ENCODE peak calls at places on chromosomes 5 and 9, in four cellular contexts. One of them, this sample, is unnamed.

GRCh38 chr5:81768960-81769452 is 18.1 kb upstream of the SSBP2 start:
- DNase-seq in GM12878: no peak
- DNase-seq in endothelial cell of umbilical vein: peak
- DNase-seq in K562: no peak
- DNase-seq in this sample: peak

GRCh38 chr5:1322955-1323802 is 21.7 kb downstream of the CLPTM1L start:
- DNase-seq in GM12878: no peak
- DNase-seq in endothelial cell of umbilical vein: no peak
- DNase-seq in K562: no peak
- DNase-seq in this sample: no peak

GRCh38 chr9:79166005-79166404 is 405.8 kb upstream of the TLE4 start:
- DNase-seq in GM12878: no peak
- DNase-seq in endothelial cell of umbilical vein: no peak
- DNase-seq in K562: no peak
- DNase-seq in this sample: peak

GRCh38 chr5:39500656-39501295 is 76.0 kb upstream of the DAB2 start:
- DNase-seq in GM12878: no peak
- DNase-seq in endothelial cell of umbilical vein: peak
- DNase-seq in K562: no peak
- DNase-seq in this sample: peak

GRCh38 chr5:141882594-141883183 is 4.5 kb upstream of the PCDH1 start:
- DNase-seq in GM12878: no peak
- DNase-seq in endothelial cell of umbilical vein: no peak
- DNase-seq in K562: no peak
- DNase-seq in this sample: no peak

GRCh38 chr9:34863426-34863825 is 94.7 kb upstream of the PHF24 start:
- DNase-seq in GM12878: no peak
- DNase-seq in endothelial cell of umbilical vein: no peak
- DNase-seq in K562: no peak
- DNase-seq in this sample: no peak

GRCh38 chr5:66249920-66250319 is 105.8 kb downstream of the SREK1 start:
- DNase-seq in GM12878: no peak
- DNase-seq in endothelial cell of umbilical vein: no peak
- DNase-seq in K562: no peak
- DNase-seq in this sample: no peak

GRCh38 chr9:90099262-90099982 is 494.6 kb downstream of the GADD45G start:
- DNase-seq in GM12878: no peak
- DNase-seq in endothelial cell of umbilical vein: peak
- DNase-seq in K562: no peak
- DNase-seq in this sample: peak

GRCh38 chr5:77449981-77450380 is 42.1 kb downstream of the WDR41 start:
- DNase-seq in GM12878: no peak
- DNase-seq in endothelial cell of umbilical vein: no peak
- DNase-seq in K562: no peak
- DNase-seq in this sample: peak

GRCh38 chr5:13316191-13316590 is 628.3 kb downstream of the DNAH5 start:
- DNase-seq in GM12878: no peak
- DNase-seq in endothelial cell of umbilical vein: no peak
- DNase-seq in K562: no peak
- DNase-seq in this sample: no peak

GRCh38 chr9:134399435-134400056 is 73.3 kb downstream of the RXRA start:
- DNase-seq in GM12878: no peak
- DNase-seq in endothelial cell of umbilical vein: peak
- DNase-seq in K562: peak
- DNase-seq in this sample: peak

GRCh38 chr5:176770431-176770830 is 39.9 kb upstream of the UNC5A start:
- DNase-seq in GM12878: no peak
- DNase-seq in endothelial cell of umbilical vein: no peak
- DNase-seq in K562: no peak
- DNase-seq in this sample: no peak

GRCh38 chr9:89985078-89985477 is 380.3 kb downstream of the GADD45G start:
- DNase-seq in GM12878: no peak
- DNase-seq in endothelial cell of umbilical vein: no peak
- DNase-seq in K562: no peak
- DNase-seq in this sample: no peak

GRCh38 chr5:157361865-157362465 is 96.0 kb downstream of the CYFIP2 start:
- DNase-seq in GM12878: no peak
- DNase-seq in endothelial cell of umbilical vein: peak
- DNase-seq in K562: peak
- DNase-seq in this sample: peak

GRCh38 chr9:114777841-114778240 is 28.0 kb downstream of the TNFSF15 start:
- DNase-seq in GM12878: no peak
- DNase-seq in endothelial cell of umbilical vein: peak
- DNase-seq in K562: no peak
- DNase-seq in this sample: no peak

GRCh38 chr9:81849631-81850259 is 78.5 kb upstream of the SPATA31D4 start:
- DNase-seq in GM12878: no peak
- DNase-seq in endothelial cell of umbilical vein: peak
- DNase-seq in K562: no peak
- DNase-seq in this sample: no peak

GRCh38 chr9:77417570-77417969 is 230.6 kb downstream of the GNA14 start:
- DNase-seq in GM12878: no peak
- DNase-seq in endothelial cell of umbilical vein: peak
- DNase-seq in K562: no peak
- DNase-seq in this sample: peak

GRCh38 chr9:76873056-76873792 is 32.7 kb downstream of the PRUNE2 start:
- DNase-seq in GM12878: no peak
- DNase-seq in endothelial cell of umbilical vein: no peak
- DNase-seq in K562: no peak
- DNase-seq in this sample: no peak

GRCh38 chr9:89522261-89522978 is 24.5 kb upstream of the SEMA4D start:
- DNase-seq in GM12878: peak
- DNase-seq in endothelial cell of umbilical vein: peak
- DNase-seq in K562: no peak
- DNase-seq in this sample: no peak

GRCh38 chr5:80151890-80152289 is 104.0 kb downstream of the SERINC5 start:
- DNase-seq in GM12878: no peak
- DNase-seq in endothelial cell of umbilical vein: no peak
- DNase-seq in K562: no peak
- DNase-seq in this sample: no peak

GRCh38 chr5:173764321-173765029 is 123.7 kb upstream of the CPEB4 start:
- DNase-seq in GM12878: no peak
- DNase-seq in endothelial cell of umbilical vein: peak
- DNase-seq in K562: peak
- DNase-seq in this sample: peak

GRCh38 chr9:100029246-100029645 is 69.6 kb downstream of the ERP44 start:
- DNase-seq in GM12878: no peak
- DNase-seq in endothelial cell of umbilical vein: no peak
- DNase-seq in K562: no peak
- DNase-seq in this sample: no peak

GRCh38 chr5:982377-983237 is 26.0 kb upstream of the NKD2 start:
- DNase-seq in GM12878: no peak
- DNase-seq in endothelial cell of umbilical vein: no peak
- DNase-seq in K562: peak
- DNase-seq in this sample: no peak

GRCh38 chr5:102826629-102827028 is 71.5 kb downstream of the PAM start:
- DNase-seq in GM12878: no peak
- DNase-seq in endothelial cell of umbilical vein: peak
- DNase-seq in K562: no peak
- DNase-seq in this sample: no peak

GRCh38 chr9:126515873-126516505 is 97.7 kb upstream of the LMX1B start:
- DNase-seq in GM12878: no peak
- DNase-seq in endothelial cell of umbilical vein: no peak
- DNase-seq in K562: no peak
- DNase-seq in this sample: no peak

GRCh38 chr9:92342825-92343488 is 17.2 kb downstream of the CENPP start:
- DNase-seq in GM12878: no peak
- DNase-seq in endothelial cell of umbilical vein: peak
- DNase-seq in K562: no peak
- DNase-seq in this sample: peak

GRCh38 chr9:128891354-128892222 is 9.7 kb downstream of the LRRC8A start:
- DNase-seq in GM12878: no peak
- DNase-seq in endothelial cell of umbilical vein: peak
- DNase-seq in K562: no peak
- DNase-seq in this sample: no peak

GRCh38 chr5:56827043-56827442 is 11.7 kb downstream of the MAP3K1 start:
- DNase-seq in GM12878: no peak
- DNase-seq in endothelial cell of umbilical vein: no peak
- DNase-seq in K562: peak
- DNase-seq in this sample: no peak

GRCh38 chr9:5008206-5008605 is 23.1 kb downstream of the JAK2 start:
- DNase-seq in GM12878: no peak
- DNase-seq in endothelial cell of umbilical vein: no peak
- DNase-seq in K562: no peak
- DNase-seq in this sample: peak

GRCh38 chr5:150413176-150413901 is 629 bp upstream of the CD74 start:
- DNase-seq in GM12878: no peak
- DNase-seq in endothelial cell of umbilical vein: no peak
- DNase-seq in K562: no peak
- DNase-seq in this sample: no peak

GRCh38 chr9:108779506-108779905 is 76.3 kb downstream of the ACTL7B start:
- DNase-seq in GM12878: no peak
- DNase-seq in endothelial cell of umbilical vein: no peak
- DNase-seq in K562: no peak
- DNase-seq in this sample: no peak
- TF ChIP-seq FOS in GM12878: no peak
- TF ChIP-seq FOS in endothelial cell of umbilical vein: no peak
- TF ChIP-seq FOS in K562: no peak
- TF ChIP-seq FOS in this sample: no peak

DNA sequence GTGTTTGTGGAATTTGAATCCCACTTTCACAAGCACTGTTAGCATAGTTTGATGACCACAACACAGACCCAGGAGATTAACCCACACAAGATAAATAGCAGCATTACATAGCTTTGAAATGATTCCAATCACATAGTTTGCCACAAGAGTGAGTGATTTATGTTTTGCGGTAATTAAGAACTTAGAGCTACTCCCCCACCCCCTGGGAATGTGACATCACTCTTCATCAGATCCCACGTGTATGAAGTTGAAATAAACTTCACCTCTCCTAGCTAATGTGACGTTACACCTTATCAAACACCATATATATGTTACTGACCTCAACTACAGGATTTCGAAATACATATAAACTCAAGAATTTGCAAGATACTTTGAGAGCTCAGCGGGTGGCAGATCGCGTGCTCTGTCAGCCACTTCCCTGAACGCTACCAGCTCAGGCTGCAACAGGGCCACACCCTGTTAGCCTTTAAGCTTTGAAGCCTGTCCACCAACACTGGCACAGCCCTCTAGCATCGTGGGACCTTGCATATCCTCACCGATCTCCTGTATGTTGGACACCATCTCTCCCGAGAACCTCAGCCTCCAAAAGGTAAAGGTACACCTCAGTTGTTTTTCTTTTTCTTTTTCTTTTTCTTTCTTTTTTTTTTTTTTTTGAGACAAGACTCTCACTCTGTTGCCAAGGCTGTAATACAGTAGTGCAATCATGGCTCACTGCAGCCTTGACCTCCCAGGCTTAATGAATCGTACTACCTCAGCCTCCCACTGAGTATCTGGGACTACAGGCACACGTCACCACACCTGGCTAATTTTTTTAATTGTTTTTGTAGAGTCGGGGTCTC is 1.8 kb upstream of the AGTPBP1 start:
- DNase-seq in GM12878: no peak
- DNase-seq in endothelial cell of umbilical vein: no peak
- DNase-seq in K562: peak
- DNase-seq in this sample: peak
- TF ChIP-seq FOS in GM12878: no peak
- TF ChIP-seq FOS in endothelial cell of umbilical vein: no peak
- TF ChIP-seq FOS in K562: no peak
- TF ChIP-seq FOS in this sample: no peak

GRCh38 chr9:97873410-97873809 is 20.4 kb downstream of the FOXE1 start:
- DNase-seq in GM12878: no peak
- DNase-seq in endothelial cell of umbilical vein: no peak
- DNase-seq in K562: no peak
- DNase-seq in this sample: no peak

GRCh38 chr9:97875111-97875510 is 22.1 kb downstream of the FOXE1 start:
- DNase-seq in GM12878: no peak
- DNase-seq in endothelial cell of umbilical vein: no peak
- DNase-seq in K562: no peak
- DNase-seq in this sample: no peak

GRCh38 chr9:97876061-97876460 is 23.0 kb downstream of the FOXE1 start:
- DNase-seq in GM12878: no peak
- DNase-seq in endothelial cell of umbilical vein: no peak
- DNase-seq in K562: no peak
- DNase-seq in this sample: no peak

GRCh38 chr9:97874617-97875016 is 21.6 kb downstream of the FOXE1 start:
- DNase-seq in GM12878: no peak
- DNase-seq in endothelial cell of umbilical vein: no peak
- DNase-seq in K562: no peak
- DNase-seq in this sample: no peak

DNA sequence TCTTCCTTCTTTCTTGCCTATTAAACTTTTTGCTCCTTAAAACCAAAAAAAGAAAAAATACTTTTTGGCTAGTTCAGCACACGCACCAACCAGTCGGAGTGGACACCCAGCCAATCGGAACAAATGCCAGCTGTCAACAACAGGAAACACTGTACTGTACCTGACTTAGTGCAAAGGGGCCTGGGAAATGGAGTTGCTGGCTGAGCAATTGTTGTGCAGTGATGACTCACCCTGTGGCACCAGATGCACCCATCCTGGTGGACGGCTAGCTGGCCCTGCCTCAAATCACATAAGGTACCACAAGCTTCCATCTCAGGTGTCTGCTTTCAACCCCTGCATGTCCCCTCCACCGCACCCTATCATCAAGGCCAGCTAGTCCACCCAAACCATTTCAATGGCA is 20.9 kb downstream of the FOXE1 start:
- DNase-seq in GM12878: no peak
- DNase-seq in endothelial cell of umbilical vein: no peak
- DNase-seq in K562: no peak
- DNase-seq in this sample: peak
- TF ChIP-seq FOS in GM12878: no peak
- TF ChIP-seq FOS in endothelial cell of umbilical vein: no peak
- TF ChIP-seq FOS in K562: no peak
- TF ChIP-seq FOS in this sample: peak

DNA sequence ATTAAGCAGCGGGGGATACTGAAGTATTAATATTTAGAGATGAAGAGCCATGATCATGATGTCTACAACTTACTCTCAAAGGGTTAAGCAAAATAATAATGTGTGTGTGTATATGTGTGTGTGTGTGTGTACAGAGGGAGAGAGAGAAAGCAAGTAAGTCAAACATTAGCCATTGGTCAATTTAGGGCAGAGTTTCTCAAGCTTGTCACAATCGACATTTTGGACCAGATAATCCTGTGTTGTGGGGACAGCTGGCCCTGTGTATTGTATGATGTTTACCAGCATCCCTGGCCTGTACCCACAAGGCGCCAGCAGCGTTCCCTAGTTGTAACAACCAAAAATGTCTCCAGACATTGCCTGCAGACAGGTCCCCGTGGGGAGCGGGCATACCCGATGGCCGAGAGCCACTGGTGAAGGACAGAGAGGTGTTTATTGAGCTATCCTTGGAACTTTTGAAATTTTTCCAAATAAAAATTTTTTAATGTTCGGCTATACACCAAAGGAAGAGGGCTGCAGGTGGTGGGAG is 46.3 kb downstream of the DUSP1 start:
- DNase-seq in GM12878: no peak
- DNase-seq in endothelial cell of umbilical vein: no peak
- DNase-seq in K562: no peak
- DNase-seq in this sample: no peak
- TF ChIP-seq FOS in GM12878: no peak
- TF ChIP-seq FOS in endothelial cell of umbilical vein: no peak
- TF ChIP-seq FOS in K562: no peak
- TF ChIP-seq FOS in this sample: no peak

This sample was measured in IMR-90.